ENCODE peak calls at places on chromosomes 13 and 19, in six cellular contexts. M is BE2C, X is tibial nerve, F is left lung, E is thoracic aorta, V is PC-3. P is an unnamed sample.

GRCh38 chr19:50795665-50796073 is 5.5 kb downstream of the ACP4 start:
- DNase-seq in M (no peak), X (no peak), F (no peak), E (no peak), V (no peak), P (peak; percentile 37)

GRCh38 chr19:990119-990571 is 6.0 kb downstream of the WDR18 start:
- DNase-seq in M (no peak), X (no peak), F (peak; percentile 77), E (no peak), V (no peak), P (no peak)

GRCh38 chr19:19821366-19822147 is at the start of gene ZNF506:
- DNase-seq in M (peak; percentile 98), X (peak; percentile 100), F (peak; percentile 92), E (peak; percentile 99), V (peak; percentile 4), P (peak; percentile 88)

GRCh38 chr13:108618233-108618632 is 11.2 kb upstream of the MYO16 start:
- DNase-seq in M (no peak), X (no peak), F (no peak), E (no peak), V (no peak), P (no peak)

GRCh38 chr19:29467824-29468401 is 57.9 kb upstream of the VSTM2B start:
- DNase-seq in M (peak; percentile 28), X (no peak), F (no peak), E (no peak), V (peak; percentile 54), P (no peak)

GRCh38 chr19:45952691-45953505 is 20.8 kb downstream of the NOVA2 start:
- DNase-seq in M (no peak), X (no peak), F (no peak), E (no peak), V (peak; percentile 42), P (peak; percentile 75)

GRCh38 chr13:32426191-32426980 is 1.5 kb downstream of the N4BP2L1 start:
- DNase-seq in M (no peak), X (no peak), F (no peak), E (no peak), V (no peak), P (peak; percentile 65)

GRCh38 chr19:33634361-33635091 is 12.8 kb downstream of the CHST8 start:
- DNase-seq in M (no peak), X (no peak), F (no peak), E (no peak), V (no peak), P (no peak)

GRCh38 chr13:108816381-108816780 is 187.0 kb downstream of the MYO16 start:
- DNase-seq in M (no peak), X (no peak), F (no peak), E (no peak), V (no peak), P (no peak)

GRCh38 chr19:9917322-9917721 is 19.0 kb downstream of the OLFM2 start:
- DNase-seq in M (peak; percentile 50), X (no peak), F (no peak), E (no peak), V (peak; percentile 85), P (no peak)

GRCh38 chr19:46351241-46352041 is 4.6 kb downstream of the PPP5C start:
- DNase-seq in M (peak; percentile 29), X (no peak), F (peak; percentile 90), E (peak; percentile 47), V (peak; percentile 21), P (no peak)

GRCh38 chr19:46466536-46467199 is 4.7 kb downstream of the PNMA8A start:
- DNase-seq in M (no peak), X (no peak), F (no peak), E (no peak), V (peak; percentile 73), P (peak; percentile 64)

GRCh38 chr19:31436121-31436776 is 87.0 kb upstream of the TSHZ3 start:
- DNase-seq in M (no peak), X (no peak), F (no peak), E (no peak), V (no peak), P (no peak)

GRCh38 chr13:54965881-54966280 is 1937.3 kb downstream of the OLFM4 start:
- DNase-seq in M (no peak), X (no peak), F (no peak), E (no peak), V (no peak), P (no peak)

GRCh38 chr19:7847664-7848063 is 17.6 kb downstream of the EVI5L start:
- DNase-seq in M (no peak), X (no peak), F (no peak), E (no peak), V (no peak), P (no peak)

GRCh38 chr13:32491028-32491427 is 47.6 kb downstream of the N4BP2L2 start:
- DNase-seq in M (no peak), X (no peak), F (no peak), E (no peak), V (no peak), P (no peak)

GRCh38 chr19:50697414-50698124 is 22.0 kb downstream of the SHANK1 start:
- DNase-seq in M (no peak), X (no peak), F (no peak), E (no peak), V (no peak), P (no peak)

DNA sequence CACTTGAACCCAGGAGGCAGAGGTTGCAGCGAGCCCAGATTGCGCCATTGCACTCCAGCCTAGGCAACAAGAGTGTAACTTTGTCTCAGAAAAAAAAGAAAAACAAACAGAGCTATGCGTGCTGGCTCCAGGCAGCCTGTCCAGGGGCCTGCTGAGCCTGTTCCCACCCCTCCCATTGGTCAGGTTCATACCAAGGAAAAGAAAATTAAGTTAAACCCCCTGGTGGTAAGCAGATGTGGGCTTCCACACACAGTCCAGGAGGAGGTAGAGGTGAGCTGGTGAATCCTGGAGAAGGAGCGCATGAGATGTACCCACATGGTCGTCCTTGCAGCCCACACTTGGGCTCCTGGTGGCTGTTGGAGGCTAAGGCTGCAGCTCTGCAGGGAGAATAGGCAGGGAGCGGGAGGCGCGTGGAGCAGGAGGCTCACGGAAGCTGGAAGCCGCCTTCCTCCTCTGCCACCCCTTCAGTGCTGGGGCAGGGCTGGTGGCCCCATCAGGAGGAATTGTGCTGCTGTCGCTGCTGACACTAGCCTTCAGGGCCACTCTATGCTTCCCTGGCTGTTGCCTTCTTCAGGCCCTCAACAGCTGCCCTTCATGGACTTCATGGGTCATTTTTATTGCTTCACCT is 10.5 kb upstream of the CHAMP1 start:
- DNase-seq in M (no peak), X (no peak), F (no peak), E (no peak), V (no peak), P (no peak)
- H3K36me3 ChIP-seq in M (peaks cover 57% of the 10 kb centered on the region), X (peaks cover 3% of the 10 kb centered on the region), F (no peaks in the 10 kb centered on the region), E (peaks cover 48% of the 10 kb centered on the region), V (no peaks in the 10 kb centered on the region), P (peaks cover 17% of the 10 kb centered on the region)

DNA sequence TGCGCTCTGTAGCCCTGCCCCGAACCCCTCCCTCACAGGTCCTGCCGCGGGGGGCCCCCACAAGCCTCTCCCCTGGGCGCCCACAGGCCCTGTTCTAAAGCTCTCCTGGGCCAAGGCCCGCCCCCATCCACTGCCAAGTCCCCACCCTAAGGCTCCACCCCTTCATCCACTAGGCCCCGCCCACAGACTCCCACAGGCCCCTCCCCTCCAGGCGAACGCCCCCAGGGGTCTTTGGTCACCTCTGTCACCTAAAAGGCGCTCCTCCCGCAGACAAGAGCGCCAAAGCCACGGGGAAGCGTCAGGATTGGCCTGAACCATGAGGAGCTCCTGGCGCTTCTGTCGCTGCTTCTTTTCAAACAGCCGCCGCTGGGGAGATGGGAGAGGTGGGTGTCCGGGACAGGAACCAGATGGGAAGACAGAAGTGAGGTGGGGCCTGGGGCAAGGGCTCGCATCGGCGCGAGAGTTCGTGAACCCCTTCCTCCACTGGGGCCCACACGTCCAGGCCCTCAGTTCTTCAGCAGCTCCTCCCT is 2.3 kb downstream of the TULP2 start:
- DNase-seq in M (peak; percentile 83), X (peak; percentile 49), F (peak; percentile 82), E (no peak), V (no peak), P (no peak)
- TF ChIP-seq CTCF in M (no peak), X (no peak), F (no peak), E (no peak), V (no peak), P (no peak)

DNA sequence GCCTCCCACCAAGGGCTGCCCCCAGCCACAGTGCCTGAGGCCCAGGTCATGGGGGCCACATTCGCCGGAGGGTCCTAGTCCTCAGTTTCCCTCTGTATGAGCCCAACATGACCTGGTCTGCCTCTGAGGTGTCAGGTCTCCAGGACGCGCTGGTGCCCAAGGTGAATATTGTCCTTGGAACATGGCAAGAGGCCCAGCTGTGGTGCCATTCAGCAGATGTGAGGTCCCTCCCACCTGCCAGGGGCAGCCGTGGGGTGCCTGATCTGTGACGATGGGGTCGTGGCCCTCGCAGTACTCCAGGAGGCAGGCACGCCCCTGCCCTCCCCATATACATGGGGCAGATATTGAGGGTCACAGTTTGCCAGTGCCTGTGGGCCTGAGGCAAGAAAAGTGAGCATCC is 151.9 kb downstream of the KDM4B start:
- DNase-seq in M (no peak), X (no peak), F (no peak), E (no peak), V (no peak), P (no peak)
- H3K4me3 ChIP-seq in M (no peak overlapping the region), X (no peak overlapping the region), F (no peak overlapping the region), E (no peak overlapping the region), V (no peak overlapping the region), P (no peak overlapping the region)

GRCh38 chr19:14412436-14413071 is 6.6 kb downstream of the DDX39A start:
- DNase-seq in M (no peak), X (no peak), F (peak; percentile 79), E (no peak), V (no peak), P (no peak)
- H3K36me3 ChIP-seq in M (peaks cover 71% of the 10 kb centered on the region), X (peaks cover 9% of the 10 kb centered on the region), F (no peaks in the 10 kb centered on the region), E (peaks cover 50% of the 10 kb centered on the region), V (peaks cover 80% of the 10 kb centered on the region), P (peaks cover 57% of the 10 kb centered on the region)

GRCh38 chr13:60326273-60326672 is 70.7 kb upstream of the TDRD3 start:
- DNase-seq in M (no peak), X (no peak), F (no peak), E (no peak), V (no peak), P (no peak)
- TF ChIP-seq CTCF in M (peak; percentile 11), X (no peak), F (no peak), E (no peak), V (no peak), P (no peak)

DNA sequence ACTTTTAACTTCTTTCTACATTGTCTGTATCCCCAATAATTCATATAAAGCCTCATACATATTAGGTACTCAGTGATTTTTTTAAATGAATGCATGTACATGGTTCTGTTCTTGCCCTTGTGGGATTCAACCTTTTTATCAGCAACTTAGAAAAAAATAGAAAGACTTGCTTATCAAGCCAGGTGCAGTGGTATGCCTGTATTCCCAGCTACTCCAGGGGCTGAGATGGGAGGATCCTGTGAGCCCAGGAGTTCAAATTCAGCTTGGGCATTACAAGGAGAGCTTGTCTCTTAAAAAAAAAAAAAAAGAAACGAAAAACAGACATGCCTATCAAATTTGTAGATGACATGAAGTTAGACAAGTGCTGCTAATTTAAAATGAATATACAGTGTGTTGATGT is 54.2 kb upstream of the MYCBP2 start:
- DNase-seq in M (no peak), X (no peak), F (no peak), E (no peak), V (no peak), P (no peak)
- H3K4me3 ChIP-seq in M (no peak overlapping the region), X (no peak overlapping the region), F (no peak overlapping the region), E (no peak overlapping the region), V (no peak overlapping the region), P (no peak overlapping the region)

GRCh38 chr19:15120135-15121026 is 13.2 kb downstream of the SYDE1 start:
- DNase-seq in M (no peak), X (no peak), F (no peak), E (no peak), V (no peak), P (no peak)
- H3K36me3 ChIP-seq in M (peaks cover 39% of the 10 kb centered on the region), X (peaks cover 2% of the 10 kb centered on the region), F (no peaks in the 10 kb centered on the region), E (peaks cover 62% of the 10 kb centered on the region), V (peaks cover 28% of the 10 kb centered on the region), P (peaks cover 25% of the 10 kb centered on the region)